ENCODE peak calls at places on chromosomes 4 and X, in nine cellular contexts. One of them, this sample, is unnamed.

GRCh38 chr4:169854090-169854489 is 96.3 kb upstream of the HPF1 start:
- DNase-seq in NCI-H1417: peak
- DNase-seq in AML-193: no peak
- DNase-seq in activated effector memory CD4-positive, alpha-beta T cell treated with Interleukin-2 at 50 U/mL for 16 hours: no peak
- DNase-seq in activated CD4-positive, CD25-positive, alpha-beta regulatory T cell: no peak
- DNase-seq in stimulated activated CD4-positive, alpha-beta T cell treated with anti-CD3 and anti-CD28 coated beads, Interleukin-4, amount 100 ng/mL, for 48 hours: no peak
- DNase-seq in SK-MEL-5: no peak
- DNase-seq in HepG2: no peak
- DNase-seq in A549: no peak
- DNase-seq in this sample: no peak

GRCh38 chrX:153708415-153708814 is 15.8 kb downstream of the BCAP31 start:
- DNase-seq in NCI-H1417: peak
- DNase-seq in AML-193: peak
- DNase-seq in activated effector memory CD4-positive, alpha-beta T cell treated with Interleukin-2 at 50 U/mL for 16 hours: no peak
- DNase-seq in activated CD4-positive, CD25-positive, alpha-beta regulatory T cell: no peak
- DNase-seq in stimulated activated CD4-positive, alpha-beta T cell treated with anti-CD3 and anti-CD28 coated beads, Interleukin-4, amount 100 ng/mL, for 48 hours: peak
- DNase-seq in SK-MEL-5: peak
- DNase-seq in HepG2: peak
- DNase-seq in A549: peak
- DNase-seq in this sample: no peak

GRCh38 chrX:153469811-153470410 is 465 bp downstream of the HAUS7 start:
- DNase-seq in NCI-H1417: peak
- DNase-seq in AML-193: peak
- DNase-seq in activated effector memory CD4-positive, alpha-beta T cell treated with Interleukin-2 at 50 U/mL for 16 hours: no peak
- DNase-seq in activated CD4-positive, CD25-positive, alpha-beta regulatory T cell: peak
- DNase-seq in stimulated activated CD4-positive, alpha-beta T cell treated with anti-CD3 and anti-CD28 coated beads, Interleukin-4, amount 100 ng/mL, for 48 hours: peak
- DNase-seq in SK-MEL-5: peak
- DNase-seq in HepG2: no peak
- DNase-seq in A549: peak
- DNase-seq in this sample: no peak

GRCh38 chr4:183984561-183984960 is 79.5 kb downstream of the STOX2 start:
- DNase-seq in NCI-H1417: no peak
- DNase-seq in AML-193: no peak
- DNase-seq in activated effector memory CD4-positive, alpha-beta T cell treated with Interleukin-2 at 50 U/mL for 16 hours: no peak
- DNase-seq in activated CD4-positive, CD25-positive, alpha-beta regulatory T cell: no peak
- DNase-seq in stimulated activated CD4-positive, alpha-beta T cell treated with anti-CD3 and anti-CD28 coated beads, Interleukin-4, amount 100 ng/mL, for 48 hours: no peak
- DNase-seq in SK-MEL-5: no peak
- DNase-seq in HepG2: no peak
- DNase-seq in A549: no peak
- DNase-seq in this sample: no peak

GRCh38 chr4:8163026-8163425 is 4.4 kb upstream of the ABLIM2 start:
- DNase-seq in NCI-H1417: no peak
- DNase-seq in AML-193: no peak
- DNase-seq in activated effector memory CD4-positive, alpha-beta T cell treated with Interleukin-2 at 50 U/mL for 16 hours: no peak
- DNase-seq in activated CD4-positive, CD25-positive, alpha-beta regulatory T cell: no peak
- DNase-seq in stimulated activated CD4-positive, alpha-beta T cell treated with anti-CD3 and anti-CD28 coated beads, Interleukin-4, amount 100 ng/mL, for 48 hours: no peak
- DNase-seq in SK-MEL-5: no peak
- DNase-seq in HepG2: no peak
- DNase-seq in A549: no peak
- DNase-seq in this sample: no peak

GRCh38 chr4:54657194-54657555 is 582 bp upstream of the KIT start:
- DNase-seq in NCI-H1417: peak
- DNase-seq in AML-193: no peak
- DNase-seq in activated effector memory CD4-positive, alpha-beta T cell treated with Interleukin-2 at 50 U/mL for 16 hours: no peak
- DNase-seq in activated CD4-positive, CD25-positive, alpha-beta regulatory T cell: no peak
- DNase-seq in stimulated activated CD4-positive, alpha-beta T cell treated with anti-CD3 and anti-CD28 coated beads, Interleukin-4, amount 100 ng/mL, for 48 hours: no peak
- DNase-seq in SK-MEL-5: no peak
- DNase-seq in HepG2: no peak
- DNase-seq in A549: no peak
- DNase-seq in this sample: no peak

GRCh38 chr4:166012129-166013078 is 139.4 kb downstream of the TLL1 start:
- DNase-seq in NCI-H1417: no peak
- DNase-seq in AML-193: no peak
- DNase-seq in activated effector memory CD4-positive, alpha-beta T cell treated with Interleukin-2 at 50 U/mL for 16 hours: no peak
- DNase-seq in activated CD4-positive, CD25-positive, alpha-beta regulatory T cell: no peak
- DNase-seq in stimulated activated CD4-positive, alpha-beta T cell treated with anti-CD3 and anti-CD28 coated beads, Interleukin-4, amount 100 ng/mL, for 48 hours: no peak
- DNase-seq in SK-MEL-5: no peak
- DNase-seq in HepG2: no peak
- DNase-seq in A549: no peak
- DNase-seq in this sample: no peak

GRCh38 chr4:161762796-161763195 is 401.0 kb downstream of the FSTL5 start:
- DNase-seq in NCI-H1417: no peak
- DNase-seq in AML-193: no peak
- DNase-seq in activated effector memory CD4-positive, alpha-beta T cell treated with Interleukin-2 at 50 U/mL for 16 hours: no peak
- DNase-seq in activated CD4-positive, CD25-positive, alpha-beta regulatory T cell: no peak
- DNase-seq in stimulated activated CD4-positive, alpha-beta T cell treated with anti-CD3 and anti-CD28 coated beads, Interleukin-4, amount 100 ng/mL, for 48 hours: no peak
- DNase-seq in SK-MEL-5: peak
- DNase-seq in HepG2: no peak
- DNase-seq in A549: no peak
- DNase-seq in this sample: no peak

GRCh38 chr4:116860891-116861290 is 224.5 kb downstream of the TRAM1L1 start:
- DNase-seq in NCI-H1417: no peak
- DNase-seq in AML-193: no peak
- DNase-seq in activated effector memory CD4-positive, alpha-beta T cell treated with Interleukin-2 at 50 U/mL for 16 hours: no peak
- DNase-seq in activated CD4-positive, CD25-positive, alpha-beta regulatory T cell: no peak
- DNase-seq in stimulated activated CD4-positive, alpha-beta T cell treated with anti-CD3 and anti-CD28 coated beads, Interleukin-4, amount 100 ng/mL, for 48 hours: no peak
- DNase-seq in SK-MEL-5: no peak
- DNase-seq in HepG2: no peak
- DNase-seq in A549: no peak
- DNase-seq in this sample: no peak

GRCh38 chr4:41712413-41712812 is 36.1 kb downstream of the PHOX2B start:
- DNase-seq in NCI-H1417: no peak
- DNase-seq in AML-193: no peak
- DNase-seq in activated effector memory CD4-positive, alpha-beta T cell treated with Interleukin-2 at 50 U/mL for 16 hours: no peak
- DNase-seq in activated CD4-positive, CD25-positive, alpha-beta regulatory T cell: no peak
- DNase-seq in stimulated activated CD4-positive, alpha-beta T cell treated with anti-CD3 and anti-CD28 coated beads, Interleukin-4, amount 100 ng/mL, for 48 hours: no peak
- DNase-seq in SK-MEL-5: no peak
- DNase-seq in HepG2: no peak
- DNase-seq in A549: no peak
- DNase-seq in this sample: no peak

GRCh38 chr4:65383589-65384305 is 286.5 kb downstream of the EPHA5 start:
- DNase-seq in NCI-H1417: no peak
- DNase-seq in AML-193: no peak
- DNase-seq in activated effector memory CD4-positive, alpha-beta T cell treated with Interleukin-2 at 50 U/mL for 16 hours: no peak
- DNase-seq in activated CD4-positive, CD25-positive, alpha-beta regulatory T cell: no peak
- DNase-seq in stimulated activated CD4-positive, alpha-beta T cell treated with anti-CD3 and anti-CD28 coated beads, Interleukin-4, amount 100 ng/mL, for 48 hours: no peak
- DNase-seq in SK-MEL-5: no peak
- DNase-seq in HepG2: no peak
- DNase-seq in A549: peak
- DNase-seq in this sample: no peak

GRCh38 chr4:26992657-26993361 is 132.2 kb downstream of the STIM2 start:
- DNase-seq in NCI-H1417: no peak
- DNase-seq in AML-193: peak
- DNase-seq in activated effector memory CD4-positive, alpha-beta T cell treated with Interleukin-2 at 50 U/mL for 16 hours: no peak
- DNase-seq in activated CD4-positive, CD25-positive, alpha-beta regulatory T cell: no peak
- DNase-seq in stimulated activated CD4-positive, alpha-beta T cell treated with anti-CD3 and anti-CD28 coated beads, Interleukin-4, amount 100 ng/mL, for 48 hours: no peak
- DNase-seq in SK-MEL-5: peak
- DNase-seq in HepG2: no peak
- DNase-seq in A549: no peak
- DNase-seq in this sample: no peak